ENCODE peak calls at places on chromosomes 7 and 10, in ten cellular contexts. M is uterus, V is heart right ventricle, E is A673, J is AG09319, Z is cardiac muscle cell, S is vagina, K is GM20000, A is Calu3, L is PC-9. Q is an unnamed sample.

GRCh38 chr7:17782216-17782549 is 158.1 kb downstream of the SNX13 start:
- DNase-seq in E (no peak), S (no peak), V (no peak), L (no peak), Z (no peak), J (no peak), M (no peak), K (no peak), A (no peak), Q (no peak)

GRCh38 chr10:79985481-79986072 is 36.7 kb upstream of the SFTPD start:
- DNase-seq in Z (no peak), M (no peak), L (no peak), S (no peak), V (no peak), E (no peak), A (no peak), J (no peak), K (no peak), Q (no peak)

GRCh38 chr10:1359599-1359955 is 303.4 kb downstream of the WDR37 start:
- DNase-seq in J (no peak), S (no peak), Z (no peak), L (no peak), A (no peak), E (no peak), K (no peak), M (no peak), V (no peak), Q (no peak)

GRCh38 chr10:98339790-98340189 is 71.8 kb upstream of the LOXL4 start:
- DNase-seq in K (no peak), Z (no peak), M (no peak), L (no peak), J (no peak), E (no peak), V (no peak), A (no peak), S (no peak), Q (peak)

GRCh38 chr10:86684305-86684704 is 16.0 kb downstream of the LDB3 start:
- DNase-seq in Z (peak), J (no peak), S (no peak), E (no peak), A (peak), M (peak), V (peak), K (no peak), L (no peak), Q (no peak)

GRCh38 chr7:14639801-14640200 is 262.8 kb downstream of the DGKB start:
- DNase-seq in L (no peak), V (no peak), E (no peak), S (no peak), A (peak), M (no peak), K (no peak), J (no peak), Z (no peak), Q (no peak)

GRCh38 chr7:117982071-117983055 is 109.1 kb upstream of the CTTNBP2 start:
- DNase-seq in J (no peak), A (no peak), M (peak), V (no peak), L (no peak), S (no peak), E (peak), Z (no peak), K (no peak), Q (no peak)

GRCh38 chr10:121668336-121669009 is 70.2 kb upstream of the FGFR2 start:
- DNase-seq in Z (peak), E (peak), A (no peak), L (no peak), M (peak), K (no peak), S (no peak), V (peak), J (no peak), Q (no peak)

GRCh38 chr7:148328906-148329305 is 261.7 kb upstream of the C7orf33 start:
- DNase-seq in A (no peak), S (no peak), Z (no peak), E (no peak), M (no peak), K (no peak), L (no peak), V (no peak), J (no peak), Q (no peak)

GRCh38 chr7:18320971-18321567 is 174.5 kb upstream of the HDAC9 start:
- DNase-seq in S (no peak), E (peak), K (peak), M (no peak), A (peak), V (no peak), L (no peak), Z (peak), J (peak), Q (peak)

GRCh38 chr7:71286336-71286735 is 154.4 kb downstream of the GALNT17 start:
- DNase-seq in S (no peak), V (peak), J (no peak), E (no peak), M (no peak), L (no peak), K (no peak), A (no peak), Z (no peak), Q (no peak)

GRCh38 chr7:34190299-34190698 is 285.0 kb downstream of the BMPER start:
- DNase-seq in K (no peak), E (no peak), Z (no peak), M (no peak), L (no peak), J (no peak), S (no peak), A (no peak), V (peak), Q (no peak)

GRCh38 chr10:32227802-32228201 is 119.2 kb downstream of the EPC1 start:
- DNase-seq in M (no peak), Z (no peak), L (no peak), V (no peak), K (no peak), J (no peak), A (no peak), E (no peak), S (no peak), Q (no peak)

GRCh38 chr10:67808706-67809105 is 29.3 kb downstream of the DNAJC12 start:
- DNase-seq in K (no peak), A (no peak), J (no peak), Z (no peak), L (no peak), E (no peak), S (no peak), M (no peak), V (no peak), Q (no peak)

GRCh38 chr10:92844746-92845145 is 3.6 kb upstream of the EXOC6 start:
- DNase-seq in K (no peak), A (no peak), V (no peak), J (no peak), Z (peak), S (no peak), L (no peak), M (no peak), E (no peak), Q (no peak)
- TF ChIP-seq CTCF in K (no peak), A (no peak), V (no peak), J (no peak), Z (peak), S (no peak), L (no peak), M (no peak), E (no peak), Q (no peak)

GRCh38 chr7:151420144-151420543 is 10.3 kb upstream of the WDR86 start:
- DNase-seq in M (no peak), L (no peak), E (no peak), S (no peak), A (no peak), K (no peak), V (no peak), Z (no peak), J (no peak), Q (no peak)

GRCh38 chr7:151415375-151416112 is 5.7 kb upstream of the WDR86 start:
- DNase-seq in J (no peak), Z (no peak), E (no peak), M (no peak), A (no peak), L (peak), V (no peak), S (no peak), K (no peak), Q (no peak)

GRCh38 chr7:151416135-151416740 is 6.4 kb upstream of the WDR86 start:
- DNase-seq in J (no peak), L (no peak), M (no peak), S (no peak), E (no peak), K (no peak), A (no peak), Z (no peak), V (no peak), Q (no peak)

GRCh38 chr7:151413241-151413640 is 3.4 kb upstream of the WDR86 start:
- DNase-seq in L (no peak), A (no peak), V (no peak), E (no peak), K (no peak), Z (no peak), J (no peak), S (no peak), M (no peak), Q (no peak)

DNA sequence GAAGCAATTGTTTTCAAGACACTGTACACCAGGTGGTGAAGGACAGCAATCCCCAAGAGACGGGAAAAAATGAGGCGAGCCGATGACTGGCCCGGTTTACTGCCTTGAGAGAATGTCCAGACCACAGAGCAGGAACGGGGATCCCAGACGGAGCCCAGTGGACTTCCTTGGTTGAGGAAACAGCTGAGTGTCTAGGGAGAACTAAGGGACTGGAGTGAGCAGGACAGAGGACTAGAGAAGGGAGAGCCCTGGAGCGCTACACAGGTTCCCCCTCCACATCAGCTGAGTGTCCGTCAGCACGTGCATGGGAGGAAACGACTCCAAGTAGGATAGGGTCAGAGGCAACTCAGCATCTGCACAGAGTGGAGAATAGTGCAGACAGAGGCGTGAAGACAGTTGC is 7.1 kb upstream of the WDR86 start:
- DNase-seq in Z (no peak), J (no peak), L (no peak), A (no peak), V (no peak), E (no peak), M (peak), S (no peak), K (no peak), Q (no peak)
- TF ChIP-seq CTCF in Z (no peak), J (no peak), L (no peak), A (no peak), V (no peak), E (no peak), M (no peak), S (no peak), K (no peak), Q (no peak)

GRCh38 chr7:132575987-132576722 is at the start of gene PLXNA4:
- DNase-seq in A (no peak), L (no peak), J (no peak), V (no peak), E (peak), K (no peak), S (no peak), Z (peak), M (peak), Q (peak)

GRCh38 chr7:132577206-132578049 is 1.2 kb upstream of the PLXNA4 start:
- DNase-seq in V (peak), S (no peak), J (peak), L (no peak), M (peak), Z (peak), K (peak), E (peak), A (peak), Q (peak)

GRCh38 chr7:132576723-132577089 is 436 bp upstream of the PLXNA4 start:
- DNase-seq in V (no peak), S (no peak), M (no peak), J (no peak), A (no peak), L (no peak), E (no peak), Z (peak), K (no peak), Q (peak)

GRCh38 chr7:132574281-132574680 is 2.0 kb downstream of the PLXNA4 start:
- DNase-seq in V (no peak), A (no peak), M (no peak), K (no peak), J (no peak), L (no peak), Z (no peak), E (no peak), S (no peak), Q (no peak)

GRCh38 chr7:132575336-132575986 is 809 bp downstream of the PLXNA4 start:
- DNase-seq in M (peak), E (peak), J (peak), L (no peak), K (peak), Z (peak), A (no peak), V (peak), S (no peak), Q (peak)
- TF ChIP-seq CTCF in M (peak), E (peak), J (peak), L (no peak), K (no peak), Z (peak), A (no peak), V (no peak), S (no peak), Q (no peak)

DNA sequence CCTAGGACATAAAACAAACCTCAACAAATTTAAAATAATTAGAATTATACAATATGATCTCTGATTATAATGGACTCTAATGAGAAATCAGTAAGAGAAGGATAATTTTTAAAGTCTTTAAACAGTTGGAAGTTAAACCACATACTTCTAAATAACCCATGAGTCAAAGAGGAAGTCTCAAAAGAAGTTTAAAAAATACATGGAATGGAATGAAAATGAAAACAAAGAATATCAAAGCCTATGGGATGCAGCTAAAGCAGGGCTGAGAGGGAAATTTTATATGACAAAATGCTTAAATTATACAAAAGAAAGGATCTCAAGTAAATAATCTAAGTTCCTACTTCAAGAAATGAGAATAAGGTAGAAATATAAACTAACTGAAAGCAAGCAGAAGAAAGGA is 460.5 kb downstream of the RPS24 start:
- DNase-seq in V (no peak), S (no peak), M (no peak), E (no peak), L (no peak), K (no peak), J (no peak), Z (no peak), A (no peak), Q (no peak)
- TF ChIP-seq CTCF in V (no peak), S (no peak), M (no peak), E (no peak), L (no peak), K (no peak), J (no peak), Z (no peak), A (no peak), Q (no peak)

GRCh38 chr7:104124469-104124868 is 83.3 kb downstream of the ORC5 start:
- DNase-seq in L (no peak), M (no peak), V (no peak), S (no peak), A (no peak), K (no peak), J (no peak), Z (no peak), E (no peak), Q (no peak)
- TF ChIP-seq CTCF in L (no peak), M (no peak), V (no peak), S (no peak), A (no peak), K (no peak), J (no peak), Z (no peak), E (no peak), Q (no peak)

GRCh38 chr10:96720422-96721206 is at the start of gene PIK3AP1:
- DNase-seq in A (peak), L (no peak), M (peak), K (peak), Z (peak), J (no peak), S (no peak), V (peak), E (peak), Q (peak)
- TF ChIP-seq CTCF in A (no peak), L (no peak), M (no peak), K (no peak), Z (no peak), J (no peak), S (no peak), V (no peak), E (no peak), Q (no peak)

GRCh38 chr10:6838118-6838517 is 258.0 kb upstream of the PRKCQ start:
- DNase-seq in M (no peak), A (peak), V (no peak), L (no peak), S (no peak), Z (no peak), J (no peak), E (peak), K (no peak), Q (no peak)
- TF ChIP-seq CTCF in M (no peak), A (no peak), V (no peak), L (no peak), S (no peak), Z (no peak), J (no peak), E (peak), K (no peak), Q (peak)

DNA sequence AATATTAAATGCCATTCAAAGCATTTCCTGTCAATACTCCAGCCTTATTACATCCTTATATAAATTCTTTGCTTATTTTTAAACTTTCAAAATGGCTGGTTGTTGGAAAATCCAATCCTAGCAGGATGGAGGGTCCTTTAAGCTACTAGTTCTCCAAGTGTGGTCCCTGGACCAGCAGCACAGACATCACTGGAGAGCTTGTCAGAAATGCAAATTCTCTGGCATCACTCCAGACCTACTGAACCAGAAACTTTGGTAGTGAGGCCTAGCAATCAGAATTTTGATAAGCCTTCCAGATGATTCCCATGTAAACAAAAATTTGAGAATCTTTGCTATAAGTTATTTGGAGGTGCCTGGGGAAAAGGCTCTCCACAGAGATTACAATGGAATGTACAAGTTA is 43.8 kb downstream of the CALCR start:
- DNase-seq in A (no peak), V (no peak), L (no peak), Z (no peak), S (no peak), E (no peak), J (no peak), M (no peak), K (no peak), Q (no peak)
- TF ChIP-seq CTCF in A (no peak), V (no peak), L (no peak), Z (no peak), S (no peak), E (no peak), J (no peak), M (no peak), K (no peak), Q (no peak)

DNA sequence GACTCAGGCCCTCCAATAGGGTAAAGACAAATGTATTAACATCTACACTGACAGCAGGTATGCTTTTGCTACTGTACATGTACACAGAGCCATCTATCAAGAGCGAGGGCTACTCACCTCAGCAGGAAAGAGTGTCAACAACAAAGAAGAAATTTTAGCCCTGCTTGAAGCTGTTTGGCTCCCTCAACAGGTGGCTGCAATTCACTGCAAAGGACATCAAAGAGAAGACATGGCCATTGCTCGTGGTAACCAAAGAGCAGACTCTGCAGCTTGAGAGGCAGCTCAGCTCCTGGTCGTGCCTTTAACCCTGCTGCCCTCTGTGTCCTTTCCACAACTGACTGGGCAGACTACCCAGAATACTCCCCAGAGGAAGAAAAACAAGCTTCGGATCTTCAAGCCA is 5.1 kb downstream of the AKR1B15 start:
- DNase-seq in J (no peak), E (no peak), Z (peak), L (no peak), M (no peak), V (no peak), S (no peak), K (peak), A (no peak), Q (peak)
- TF ChIP-seq CTCF in J (no peak), E (peak), Z (no peak), L (no peak), M (no peak), V (no peak), S (no peak), K (peak), A (no peak), Q (peak)

Q was measured in GM13977.